ENCODE peak calls at places on chromosomes 16 and 17, in nine cellular contexts. C is GM10248; V is CD4-positive, alpha-beta T cell; U is progenitor cell of endocrine pancreas; X is heart right ventricle; H is fibroblast of pulmonary artery; B is fibroblast of mammary gland; G is fibroblast of lung; A is GM20000. F is an unnamed sample.

GRCh38 chr16:3677994-3678393 is 23.5 kb downstream of the DNASE1 start:
- DNase-seq in C (no peak), V (no peak), U (no peak), X (no peak), H (no peak), B (no peak), G (no peak), A (no peak), F (no peak)

GRCh38 chr16:5175263-5175662 is 77.7 kb upstream of the EEF2KMT start:
- DNase-seq in C (no peak), V (no peak), U (no peak), X (no peak), H (no peak), B (no peak), G (no peak), A (no peak), F (no peak)

GRCh38 chr16:47213761-47214440 is 70.2 kb upstream of the NETO2 start:
- DNase-seq in C (no peak), V (no peak), U (no peak), X (no peak), H (no peak), B (peak; percentile 12), G (peak; percentile 24), A (no peak), F (no peak)

GRCh38 chr17:49898547-49899490 is 51.0 kb upstream of the TAC4 start:
- DNase-seq in C (no peak), V (no peak), U (no peak), X (no peak), H (peak; percentile 4), B (peak; percentile 13), G (no peak), A (no peak), F (no peak)

GRCh38 chr17:81652901-81653771 is 3.2 kb downstream of the PDE6G start:
- DNase-seq in C (peak; percentile 75), V (no peak), U (no peak), X (no peak), H (no peak), B (no peak), G (no peak), A (peak; percentile 78), F (no peak)

GRCh38 chr16:68091604-68092261 is 6.6 kb downstream of the NFATC3 start:
- DNase-seq in C (no peak), V (no peak), U (no peak), X (no peak), H (peak; percentile 78), B (peak; percentile 72), G (peak; percentile 70), A (no peak), F (peak; percentile 68)

GRCh38 chr17:67386965-67387551 is 10.0 kb downstream of the PITPNC1 start:
- DNase-seq in C (no peak), V (peak; percentile 43), U (peak; percentile 52), X (peak; percentile 62), H (peak; percentile 70), B (peak; percentile 76), G (peak; percentile 63), A (peak; percentile 54), F (no peak)

GRCh38 chr16:30715777-30716445 is 16.9 kb downstream of the SRCAP start:
- DNase-seq in C (peak; percentile 49), V (peak; percentile 8), U (no peak), X (no peak), H (peak; percentile 41), B (peak; percentile 71), G (no peak), A (no peak), F (no peak)

GRCh38 chr17:59038734-59039133 is 67.9 kb downstream of the TRIM37 start:
- DNase-seq in C (no peak), V (no peak), U (no peak), X (no peak), H (peak; percentile 89), B (peak; percentile 43), G (peak; percentile 36), A (no peak), F (no peak)

GRCh38 chr16:30350134-30350871 is 4.8 kb downstream of the CD2BP2 start:
- DNase-seq in C (peak; percentile 78), V (no peak), U (no peak), X (no peak), H (no peak), B (peak; percentile 24), G (no peak), A (peak; percentile 81), F (no peak)

GRCh38 chr16:4116328-4117249 is at the start of gene ADCY9:
- DNase-seq in C (peak; percentile 92), V (peak; percentile 53), U (peak; percentile 61), X (peak; percentile 88), H (peak; percentile 75), B (peak; percentile 61), G (peak; percentile 75), A (peak; percentile 97), F (peak; percentile 90)

GRCh38 chr17:1709971-1710806 is at the start of gene TLCD2:
- DNase-seq in C (no peak), V (no peak), U (peak; percentile 46), X (peak; percentile 81), H (peak; percentile 65), B (peak; percentile 51), G (peak; percentile 65), A (peak; percentile 54), F (peak; percentile 77)

GRCh38 chr17:79398441-79398840 is 212.4 kb downstream of the RBFOX3 start:
- DNase-seq in C (no peak), V (no peak), U (no peak), X (no peak), H (no peak), B (no peak), G (no peak), A (no peak), F (no peak)

GRCh38 chr17:3667366-3668278 is 756 bp downstream of the TAX1BP3 start:
- DNase-seq in C (no peak), V (no peak), U (peak; percentile 73), X (peak; percentile 91), H (peak; percentile 93), B (peak; percentile 83), G (peak; percentile 93), A (no peak), F (peak; percentile 89)

GRCh38 chr17:58331815-58332719 is 3.5 kb upstream of the TSPOAP1 start:
- DNase-seq in C (peak; percentile 84), V (peak; percentile 83), U (no peak), X (peak; percentile 67), H (no peak), B (no peak), G (no peak), A (peak; percentile 78), F (no peak)

DNA sequence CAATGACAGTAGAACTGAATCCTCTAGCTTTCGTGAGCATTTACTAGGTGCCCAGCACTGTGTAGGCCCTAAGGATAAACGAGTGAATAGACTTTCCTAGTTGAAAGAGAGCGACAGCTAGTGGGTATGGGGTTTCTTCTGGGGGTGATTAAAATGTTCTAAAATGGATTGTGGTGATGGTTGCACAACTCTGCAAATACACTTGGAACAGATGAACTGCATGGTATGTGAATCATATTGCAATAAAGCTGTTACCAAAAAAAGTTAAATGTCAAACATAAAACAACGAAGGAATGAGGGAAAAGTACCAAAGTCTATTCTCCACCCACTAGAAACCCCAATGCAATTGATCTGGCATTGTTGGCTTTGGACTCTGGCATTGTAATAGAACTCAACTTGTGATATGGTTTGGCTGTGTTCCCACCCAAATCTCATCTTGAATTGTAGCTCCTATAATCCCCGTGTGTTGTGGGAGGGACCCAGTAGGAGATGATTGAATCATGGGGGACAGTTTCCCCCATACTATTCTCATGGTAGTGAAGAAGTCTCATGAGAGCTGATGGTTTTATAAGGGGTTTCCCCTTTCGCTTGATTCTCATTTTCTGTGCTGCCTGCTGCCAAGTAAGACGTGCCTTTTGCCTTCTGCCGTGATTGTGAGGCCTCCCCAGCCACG is 70.5 kb downstream of the MARF1 start:
- DNase-seq in C (no peak), V (no peak), U (no peak), X (no peak), H (peak; percentile 66), B (peak; percentile 93), G (peak; percentile 89), A (no peak), F (no peak)
- TF ChIP-seq CTCF in C (no peak), V (no peak), U (no peak), X (no peak), H (no peak), B (peak; percentile 15), G (no peak), A (no peak), F (no peak)

GRCh38 chr16:50627419-50627818 is 53.7 kb downstream of the SNX20 start:
- DNase-seq in C (peak; percentile 59), V (peak; percentile 30), U (no peak), X (peak; percentile 39), H (peak; percentile 24), B (peak; percentile 21), G (peak; percentile 41), A (peak; percentile 65), F (no peak)
- TF ChIP-seq CTCF in C (peak; percentile 55), V (peak; percentile 41), U (no peak), X (peak; percentile 33), H (peak; percentile 21), B (peak; percentile 15), G (peak; percentile 43), A (peak; percentile 3), F (no peak)

GRCh38 chr17:55842405-55843158 is 91.7 kb downstream of the PCTP start:
- DNase-seq in C (no peak), V (no peak), U (no peak), X (no peak), H (no peak), B (peak; percentile 10), G (no peak), A (no peak), F (no peak)

GRCh38 chr17:55843785-55844184 is 92.9 kb downstream of the PCTP start:
- DNase-seq in C (no peak), V (no peak), U (no peak), X (no peak), H (no peak), B (no peak), G (no peak), A (no peak), F (no peak)

GRCh38 chr17:55846745-55847144 is 95.9 kb downstream of the PCTP start:
- DNase-seq in C (no peak), V (no peak), U (no peak), X (no peak), H (no peak), B (no peak), G (no peak), A (no peak), F (no peak)

GRCh38 chr17:55845385-55845784 is 94.5 kb downstream of the PCTP start:
- DNase-seq in C (peak; percentile 42), V (no peak), U (peak; percentile 54), X (peak; percentile 51), H (peak; percentile 42), B (peak; percentile 47), G (peak; percentile 55), A (peak; percentile 62), F (peak; percentile 20)
- TF ChIP-seq CTCF in C (peak; percentile 50), V (no peak), U (peak; percentile 79), X (peak; percentile 60), H (peak; percentile 53), B (peak; percentile 55), G (peak; percentile 64), A (no peak), F (peak; percentile 26)

DNA sequence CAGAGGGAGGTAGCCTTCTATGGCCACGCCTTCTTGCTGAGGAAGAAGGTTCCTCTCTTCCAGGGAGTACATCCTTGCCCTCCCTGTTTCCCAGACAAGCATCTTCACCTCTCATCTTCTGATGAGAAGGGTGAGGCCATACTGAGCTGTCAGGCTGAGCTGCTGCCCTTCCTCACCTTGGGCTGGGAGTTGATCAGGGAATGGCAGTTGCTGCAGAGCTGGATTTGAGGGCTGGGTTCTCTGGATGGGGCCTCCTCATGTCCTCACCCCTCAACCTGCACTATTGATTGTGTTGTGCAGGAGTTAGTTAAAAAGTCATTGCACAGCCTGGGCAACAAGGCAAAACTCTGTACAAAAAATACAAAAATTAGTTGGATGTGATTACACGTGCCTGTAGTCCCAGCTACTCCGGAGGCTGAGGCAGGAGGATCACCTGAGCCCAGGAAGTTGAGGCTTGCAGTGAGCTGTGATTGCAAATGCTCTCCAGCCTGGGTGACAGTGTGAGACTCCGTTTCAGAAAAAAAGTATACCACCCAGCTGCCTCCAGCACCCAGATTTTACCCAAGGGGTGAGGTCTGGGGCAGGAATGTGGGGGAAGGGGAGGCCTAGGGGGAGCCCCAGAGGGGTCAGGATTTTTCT is 2.0 kb downstream of the ERBB2 start:
- DNase-seq in C (no peak), V (no peak), U (no peak), X (no peak), H (no peak), B (no peak), G (no peak), A (no peak), F (no peak)
- TF ChIP-seq CTCF in C (no peak), V (no peak), U (no peak), X (no peak), H (no peak), B (no peak), G (no peak), A (no peak), F (no peak)